ENCODE peak calls at places on chromosomes 2 and 18, in ten cellular contexts. J is progenitor cell of endocrine pancreas, D is nephron progenitor cell, L is tibial artery, M is mesothelial cell of epicardium, O is cardiac fibroblast, I is endothelial cell, H is ovary, E is AG04450, B is fibroblast of mammary gland. C is an unnamed sample.

GRCh38 chr2:71467180-71467815 is 13.9 kb downstream of the DYSF start:
- DNase-seq in J (no peak), E (no peak), B (no peak), D (no peak), O (no peak), M (no peak), L (no peak), H (no peak), I (peak; percentile 56), C (no peak)

GRCh38 chr2:31729442-31730092 is 148.8 kb upstream of the SRD5A2 start:
- DNase-seq in M (no peak), E (peak; percentile 4), I (no peak), B (peak; percentile 40), L (no peak), D (no peak), H (no peak), J (no peak), O (peak; percentile 56), C (no peak)

GRCh38 chr2:77488141-77488540 is 34.0 kb downstream of the LRRTM4 start:
- DNase-seq in I (no peak), O (no peak), E (no peak), D (no peak), J (no peak), M (no peak), B (no peak), H (no peak), L (no peak), C (no peak)

GRCh38 chr2:127479219-127479825 is 47.0 kb downstream of the IWS1 start:
- DNase-seq in O (peak; percentile 80), M (no peak), H (no peak), D (no peak), J (no peak), L (no peak), B (peak; percentile 75), E (peak; percentile 27), I (no peak), C (no peak)

GRCh38 chr2:47091118-47091517 is 64.0 kb downstream of the STPG4 start:
- DNase-seq in H (no peak), D (no peak), I (no peak), L (no peak), O (no peak), M (no peak), B (peak; percentile 63), J (no peak), E (no peak), C (no peak)

GRCh38 chr18:25764777-25765176 is 325.6 kb downstream of the SS18 start:
- DNase-seq in O (no peak), E (no peak), D (no peak), L (no peak), J (no peak), B (no peak), H (no peak), M (no peak), I (no peak), C (no peak)

GRCh38 chr2:55781542-55781941 is 87.9 kb upstream of the PNPT1 start:
- DNase-seq in D (no peak), O (no peak), M (no peak), L (no peak), E (no peak), B (peak; percentile 5), I (no peak), H (no peak), J (no peak), C (no peak)

GRCh38 chr18:11667578-11667977 is 21.5 kb upstream of the GNAL start:
- DNase-seq in O (no peak), M (no peak), L (no peak), E (no peak), J (no peak), B (no peak), D (no peak), H (no peak), I (no peak), C (no peak)

GRCh38 chr2:45851111-45851510 is 199.6 kb downstream of the PRKCE start:
- DNase-seq in B (no peak), L (no peak), E (no peak), H (no peak), D (no peak), J (no peak), I (no peak), O (no peak), M (no peak), C (no peak)

GRCh38 chr2:239526038-239526437 is 125.2 kb upstream of the HDAC4 start:
- DNase-seq in E (no peak), I (no peak), M (no peak), D (no peak), O (no peak), L (no peak), H (no peak), B (no peak), J (no peak), C (no peak)

GRCh38 chr18:56982756-56983155 is 164.1 kb upstream of the BOD1L2 start:
- DNase-seq in M (no peak), H (no peak), B (no peak), D (no peak), E (no peak), I (no peak), O (no peak), J (no peak), L (no peak), C (no peak)

GRCh38 chr2:201973316-201973715 is 60.3 kb upstream of the FZD7 start:
- DNase-seq in E (no peak), J (no peak), M (no peak), B (no peak), H (no peak), D (no peak), I (no peak), L (no peak), O (no peak), C (no peak)

GRCh38 chr2:203592470-203592869 is 57.4 kb upstream of the RAPH1 start:
- DNase-seq in H (no peak), M (no peak), E (no peak), L (no peak), D (no peak), O (no peak), B (no peak), J (no peak), I (no peak), C (no peak)

DNA sequence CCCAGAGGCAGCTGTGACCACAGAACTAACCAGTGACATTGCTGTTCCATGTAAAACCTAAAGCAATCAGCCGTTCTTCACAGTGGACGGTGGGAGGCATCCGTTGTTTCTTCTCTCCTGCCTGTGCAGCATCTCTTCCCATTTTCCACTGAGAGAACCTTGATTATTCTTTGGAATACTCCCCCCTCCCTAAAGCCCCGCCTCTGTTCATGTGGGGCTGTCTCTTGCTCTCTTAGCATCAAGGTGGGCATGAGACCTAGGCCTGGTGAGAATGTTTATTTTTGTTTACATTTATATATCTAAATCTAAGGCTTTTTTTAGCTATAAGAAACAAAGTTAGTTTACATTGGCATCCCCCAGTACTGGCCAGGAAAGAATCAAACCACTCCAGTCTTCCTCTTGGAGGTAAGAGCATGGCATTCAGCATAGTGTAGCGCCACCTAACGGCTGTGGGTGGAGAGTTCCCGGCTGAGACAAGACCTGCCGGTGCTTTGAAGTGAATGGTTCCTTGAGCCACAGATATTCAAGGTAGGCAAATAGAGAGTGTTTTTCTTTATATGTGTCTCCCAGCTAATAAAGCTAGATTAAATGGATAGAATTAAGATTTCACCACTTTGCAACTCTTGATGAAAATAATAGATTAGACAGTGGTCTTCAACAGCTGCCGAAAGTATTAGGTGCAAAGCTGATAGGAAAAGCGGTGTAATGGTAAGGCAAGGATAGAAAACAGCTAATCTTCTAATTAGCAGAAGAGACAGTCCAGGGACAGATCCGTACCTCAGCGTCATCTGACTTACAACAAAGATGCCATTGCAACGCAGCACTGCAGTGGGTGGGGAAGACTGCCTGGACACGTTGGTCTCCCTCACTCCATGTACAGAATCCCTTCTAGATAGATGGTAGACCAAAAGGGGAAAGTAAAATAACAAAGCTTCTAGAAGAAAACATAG is 219.6 kb upstream of the RAB12 start:
- DNase-seq in O (peak; percentile 88), L (peak; percentile 63), H (peak; percentile 69), M (peak; percentile 78), E (peak; percentile 24), J (peak; percentile 54), D (peak; percentile 79), B (peak; percentile 81), I (peak; percentile 75), C (peak; percentile 82)
- TF ChIP-seq CTCF in O (peak; percentile 95), L (peak; percentile 64), H (peak; percentile 33), M (peak; percentile 68), E (peak; percentile 89), J (peak; percentile 97), D (peak; percentile 91), B (peak; percentile 91), I (peak; percentile 73), C (peak; percentile 78)

GRCh38 chr18:48540329-48541025 is 1.6 kb downstream of the CTIF start:
- DNase-seq in O (peak; percentile 67), L (peak; percentile 80), D (peak; percentile 70), B (peak; percentile 47), M (peak; percentile 60), E (no peak), J (peak; percentile 34), I (peak; percentile 68), H (peak; percentile 75), C (no peak)
- TF ChIP-seq CTCF in O (no peak), L (no peak), D (no peak), B (no peak), M (no peak), E (peak; percentile 25), J (peak; percentile 47), I (no peak), H (no peak), C (no peak)

GRCh38 chr2:190679391-190679790 is 30.5 kb downstream of the NAB1 start:
- DNase-seq in I (no peak), M (no peak), E (no peak), J (no peak), O (no peak), L (no peak), B (no peak), H (no peak), D (no peak), C (no peak)

GRCh38 chr2:190682168-190682567 is 33.3 kb downstream of the NAB1 start:
- DNase-seq in L (no peak), D (no peak), M (no peak), O (peak; percentile 61), H (no peak), E (no peak), J (no peak), I (no peak), B (peak; percentile 54), C (no peak)

GRCh38 chr2:190678444-190679162 is 29.7 kb downstream of the NAB1 start:
- DNase-seq in B (no peak), I (no peak), H (no peak), E (no peak), L (no peak), J (no peak), M (no peak), D (no peak), O (peak; percentile 83), C (no peak)

GRCh38 chr2:190677255-190677654 is 28.4 kb downstream of the NAB1 start:
- DNase-seq in E (no peak), M (no peak), H (no peak), B (no peak), J (no peak), D (no peak), O (peak; percentile 71), L (no peak), I (no peak), C (no peak)

GRCh38 chr2:190679813-190680591 is 31.1 kb downstream of the NAB1 start:
- DNase-seq in D (peak; percentile 50), H (peak; percentile 29), L (peak; percentile 37), M (peak; percentile 69), J (peak; percentile 12), I (peak; percentile 57), B (peak; percentile 41), O (peak; percentile 87), E (no peak), C (no peak)
- TF ChIP-seq CTCF in D (peak; percentile 49), H (no peak), L (peak; percentile 40), M (peak; percentile 26), J (peak; percentile 66), I (no peak), B (peak; percentile 43), O (peak; percentile 67), E (peak; percentile 17), C (peak; percentile 43)

GRCh38 chr2:190344275-190344827 is 962 bp downstream of the INPP1 start:
- DNase-seq in I (no peak), E (no peak), B (peak; percentile 34), L (peak; percentile 45), J (no peak), M (no peak), H (peak; percentile 39), O (peak; percentile 33), D (no peak), C (no peak)
- TF ChIP-seq CTCF in I (no peak), E (peak; percentile 16), B (peak; percentile 22), L (no peak), J (peak; percentile 45), M (no peak), H (no peak), O (peak; percentile 34), D (peak; percentile 16), C (no peak)